ENCODE peak calls at places on chromosome 4, in seven cellular contexts. L is HEK293T, K is OCI-LY7, O is GM12865, I is GM03348, Q is LoVo, F is IMR-90. Y is an unnamed sample.

GRCh38 chr4:128286474-128287158 is 997 bp downstream of the PGRMC2 start:
- DNase-seq in L (peak; percentile 18), K (peak; percentile 58), O (peak; percentile 60), I (peak; percentile 60), Q (peak; percentile 46), F (peak; percentile 61), Y (peak; percentile 58)

GRCh38 chr4:99736846-99737245 is 79.2 kb upstream of the C4orf54 start:
- DNase-seq in L (no peak), K (no peak), O (no peak), I (no peak), Q (no peak), F (no peak), Y (no peak)

GRCh38 chr4:57068237-57068981 is 41.8 kb downstream of the IGFBP7 start:
- DNase-seq in L (no peak), K (no peak), O (no peak), I (no peak), Q (no peak), F (no peak), Y (no peak)

GRCh38 chr4:76803522-76803921 is 94.4 kb downstream of the SOWAHB start:
- DNase-seq in L (peak; percentile 31), K (no peak), O (peak; percentile 50), I (peak; percentile 69), Q (peak; percentile 49), F (peak; percentile 92), Y (peak; percentile 97)

GRCh38 chr4:133148690-133149363 is at the start of gene PCDH10:
- DNase-seq in L (peak; percentile 84), K (no peak), O (no peak), I (peak; percentile 97), Q (no peak), F (peak; percentile 87), Y (peak; percentile 90)

GRCh38 chr4:133759428-133759827 is 442.2 kb downstream of the PABPC4L start:
- DNase-seq in L (no peak), K (no peak), O (no peak), I (no peak), Q (no peak), F (no peak), Y (no peak)

GRCh38 chr4:24927039-24927438 is 14.2 kb upstream of the CCDC149 start:
- DNase-seq in L (no peak), K (no peak), O (no peak), I (no peak), Q (no peak), F (no peak), Y (no peak)

GRCh38 chr4:24965627-24966026 is 52.8 kb upstream of the CCDC149 start:
- DNase-seq in L (no peak), K (peak; percentile 68), O (peak; percentile 28), I (no peak), Q (no peak), F (no peak), Y (no peak)

GRCh38 chr4:95715830-95716229 is 124.1 kb upstream of the PDHA2 start:
- DNase-seq in L (no peak), K (no peak), O (no peak), I (no peak), Q (no peak), F (no peak), Y (no peak)

GRCh38 chr4:38129452-38129830 is 169.2 kb downstream of the PTTG2 start:
- DNase-seq in L (no peak), K (no peak), O (no peak), I (no peak), Q (no peak), F (no peak), Y (no peak)

GRCh38 chr4:64430933-64431332 is 21.7 kb upstream of the TECRL start:
- DNase-seq in L (no peak), K (no peak), O (no peak), I (no peak), Q (no peak), F (no peak), Y (no peak)

GRCh38 chr4:85823295-85823694 is 348.3 kb downstream of the ARHGAP24 start:
- DNase-seq in L (no peak), K (no peak), O (no peak), I (peak; percentile 31), Q (no peak), F (peak; percentile 62), Y (no peak)

GRCh38 chr4:139887962-139888735 is 222.5 kb downstream of the MGST2 start:
- DNase-seq in L (no peak), K (no peak), O (peak; percentile 43), I (no peak), Q (no peak), F (no peak), Y (no peak)

GRCh38 chr4:73847507-73848182 is 5.5 kb upstream of the PF4V1 start:
- DNase-seq in L (no peak), K (no peak), O (no peak), I (no peak), Q (no peak), F (no peak), Y (no peak)

GRCh38 chr4:87977521-87978278 is 2.2 kb downstream of the SPP1 start:
- DNase-seq in L (no peak), K (no peak), O (no peak), I (no peak), Q (no peak), F (no peak), Y (no peak)

GRCh38 chr4:121072080-121072835 is at the start of gene NDNF:
- DNase-seq in L (peak; percentile 67), K (no peak), O (peak; percentile 8), I (peak; percentile 73), Q (peak; percentile 13), F (peak; percentile 6), Y (peak; percentile 31)

GRCh38 chr4:71011451-71011850 is 18.0 kb downstream of the DCK start:
- DNase-seq in L (no peak), K (no peak), O (no peak), I (no peak), Q (no peak), F (no peak), Y (no peak)

GRCh38 chr4:151192556-151193235 is 84.3 kb upstream of the PRSS48 start:
- DNase-seq in L (no peak), K (no peak), O (no peak), I (peak; percentile 42), Q (no peak), F (peak; percentile 19), Y (peak; percentile 53)

GRCh38 chr4:3413675-3414420 is 27.9 kb upstream of the HGFAC start:
- DNase-seq in L (no peak), K (no peak), O (no peak), I (no peak), Q (no peak), F (no peak), Y (no peak)

GRCh38 chr4:151034829-151035228 is 19.7 kb upstream of the LRBA start:
- DNase-seq in L (no peak), K (no peak), O (no peak), I (no peak), Q (no peak), F (no peak), Y (no peak)

GRCh38 chr4:14879643-14880042 is 122.6 kb upstream of the CPEB2 start:
- DNase-seq in L (no peak), K (no peak), O (no peak), I (no peak), Q (no peak), F (no peak), Y (no peak)

GRCh38 chr4:156192033-156192432 is 238.4 kb upstream of the CTSO start:
- DNase-seq in L (no peak), K (no peak), O (no peak), I (no peak), Q (no peak), F (no peak), Y (no peak)

Y was measured in cardiac fibroblast.